ENCODE peak calls at places on chromosomes 2 and 18, in six cellular contexts. D, R, Q, L, N and Z are unnamed samples.

GRCh38 chr2:197873293-197873701 is 68.9 kb downstream of the PLCL1 start:
- DNase-seq in D (peak), R (peak), Q (no peak), L (peak), N (peak), Z (peak)

GRCh38 chr18:57631697-57632096 is 10.1 kb upstream of the NARS1 start:
- DNase-seq in D (no peak), R (no peak), Q (no peak), L (no peak), N (no peak), Z (no peak)

GRCh38 chr2:134120160-134120717 is 133.6 kb upstream of the MGAT5 start:
- DNase-seq in D (no peak), R (no peak), Q (peak), L (no peak), N (no peak), Z (peak)

GRCh38 chr2:222381556-222381955 is 42.8 kb upstream of the SGPP2 start:
- DNase-seq in D (no peak), R (no peak), Q (no peak), L (no peak), N (no peak), Z (peak)

GRCh38 chr2:11417946-11418585 is 47.9 kb downstream of the E2F6 start:
- DNase-seq in D (no peak), R (no peak), Q (no peak), L (peak), N (no peak), Z (peak)

GRCh38 chr2:11203480-11203879 is 48.2 kb downstream of the SLC66A3 start:
- DNase-seq in D (peak), R (no peak), Q (no peak), L (no peak), N (peak), Z (no peak)

GRCh38 chr2:44005831-44006230 is 10.0 kb upstream of the LRPPRC start:
- DNase-seq in D (no peak), R (no peak), Q (no peak), L (no peak), N (peak), Z (no peak)

GRCh38 chr18:36899289-36899688 is 70.4 kb downstream of the KIAA1328 start:
- DNase-seq in D (no peak), R (no peak), Q (no peak), L (no peak), N (peak), Z (peak)

GRCh38 chr2:163877316-163877715 is 141.5 kb upstream of the FIGN start:
- DNase-seq in D (peak), R (no peak), Q (no peak), L (peak), N (peak), Z (peak)

GRCh38 chr2:39524061-39524460 is 87.0 kb upstream of the MAP4K3 start:
- DNase-seq in D (no peak), R (no peak), Q (no peak), L (no peak), N (no peak), Z (no peak)
- H3K23ac ChIP-seq in D (no peak), R (no peak), Q (no peak), L (no peak), N (peak), Z (no peak)

DNA sequence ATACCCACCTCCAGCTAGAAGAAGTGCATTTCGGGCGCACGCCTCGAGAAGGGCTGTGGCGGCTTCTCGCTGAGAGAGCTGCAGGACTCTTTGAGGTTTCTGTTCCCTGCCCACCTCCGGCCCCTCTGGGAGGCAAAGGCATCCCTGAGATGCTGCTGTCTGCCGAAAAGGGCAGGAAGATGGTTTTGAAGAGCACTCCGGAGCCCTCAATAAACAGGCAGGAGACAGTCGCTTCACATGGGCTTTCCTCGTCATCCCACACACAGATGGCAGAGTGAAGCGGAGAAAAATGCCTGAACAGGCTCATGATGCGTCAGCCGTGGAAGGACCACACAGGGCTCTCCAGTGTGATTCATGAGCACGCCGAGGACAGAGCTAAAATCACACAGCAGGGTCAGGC is 25.4 kb upstream of the GLI2 start:
- DNase-seq in D (peak), R (no peak), Q (no peak), L (no peak), N (peak), Z (no peak)
- H3K18ac ChIP-seq in D (peak), R (no peak), Q (peak), L (no peak), N (no peak), Z (no peak)

GRCh38 chr2:65392609-65393008 is 39.8 kb downstream of the SPRED2 start:
- DNase-seq in D (no peak), R (no peak), Q (no peak), L (no peak), N (no peak), Z (no peak)

GRCh38 chr2:65396348-65397026 is 35.9 kb downstream of the SPRED2 start:
- DNase-seq in D (peak), R (no peak), Q (no peak), L (peak), N (peak), Z (no peak)

GRCh38 chr2:65393743-65394422 is 38.5 kb downstream of the SPRED2 start:
- DNase-seq in D (no peak), R (no peak), Q (no peak), L (no peak), N (no peak), Z (no peak)

GRCh38 chr2:65397122-65397521 is 35.3 kb downstream of the SPRED2 start:
- DNase-seq in D (peak), R (no peak), Q (no peak), L (peak), N (peak), Z (no peak)

GRCh38 chr2:65395621-65396347 is 36.6 kb downstream of the SPRED2 start:
- DNase-seq in D (no peak), R (no peak), Q (no peak), L (no peak), N (no peak), Z (no peak)
- H2BK5ac ChIP-seq in D (no peak), R (no peak), Q (no peak), L (no peak), N (no peak), Z (no peak)

DNA sequence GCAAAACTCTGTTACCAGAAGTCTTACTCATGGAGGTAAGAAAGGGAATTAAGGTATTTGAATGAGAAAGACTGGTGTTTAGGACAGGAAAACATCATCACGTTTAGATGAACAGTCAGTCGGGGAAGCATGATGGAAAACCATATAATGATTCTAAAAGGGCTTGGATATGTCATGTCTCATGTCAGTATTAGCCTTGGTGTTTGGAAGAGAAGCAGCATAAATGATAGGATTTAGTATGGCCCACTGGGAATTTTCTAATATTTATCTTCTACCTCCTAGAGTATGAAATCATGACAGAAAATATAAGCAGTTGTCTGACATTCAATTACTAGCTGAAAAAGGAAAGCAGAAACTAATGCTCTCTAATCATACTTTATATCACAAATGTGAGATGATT is 1643.6 kb upstream of the CELF4 start:
- DNase-seq in D (no peak), R (no peak), Q (no peak), L (no peak), N (no peak), Z (no peak)
- H3K23ac ChIP-seq in D (no peak), R (no peak), Q (no peak), L (no peak), N (no peak), Z (no peak)

GRCh38 chr2:120346034-120346666 is at the start of gene INHBB:
- DNase-seq in D (no peak), R (peak), Q (no peak), L (peak), N (no peak), Z (no peak)
- H3K18ac ChIP-seq in D (no peak), R (no peak), Q (peak), L (no peak), N (no peak), Z (no peak)

DNA sequence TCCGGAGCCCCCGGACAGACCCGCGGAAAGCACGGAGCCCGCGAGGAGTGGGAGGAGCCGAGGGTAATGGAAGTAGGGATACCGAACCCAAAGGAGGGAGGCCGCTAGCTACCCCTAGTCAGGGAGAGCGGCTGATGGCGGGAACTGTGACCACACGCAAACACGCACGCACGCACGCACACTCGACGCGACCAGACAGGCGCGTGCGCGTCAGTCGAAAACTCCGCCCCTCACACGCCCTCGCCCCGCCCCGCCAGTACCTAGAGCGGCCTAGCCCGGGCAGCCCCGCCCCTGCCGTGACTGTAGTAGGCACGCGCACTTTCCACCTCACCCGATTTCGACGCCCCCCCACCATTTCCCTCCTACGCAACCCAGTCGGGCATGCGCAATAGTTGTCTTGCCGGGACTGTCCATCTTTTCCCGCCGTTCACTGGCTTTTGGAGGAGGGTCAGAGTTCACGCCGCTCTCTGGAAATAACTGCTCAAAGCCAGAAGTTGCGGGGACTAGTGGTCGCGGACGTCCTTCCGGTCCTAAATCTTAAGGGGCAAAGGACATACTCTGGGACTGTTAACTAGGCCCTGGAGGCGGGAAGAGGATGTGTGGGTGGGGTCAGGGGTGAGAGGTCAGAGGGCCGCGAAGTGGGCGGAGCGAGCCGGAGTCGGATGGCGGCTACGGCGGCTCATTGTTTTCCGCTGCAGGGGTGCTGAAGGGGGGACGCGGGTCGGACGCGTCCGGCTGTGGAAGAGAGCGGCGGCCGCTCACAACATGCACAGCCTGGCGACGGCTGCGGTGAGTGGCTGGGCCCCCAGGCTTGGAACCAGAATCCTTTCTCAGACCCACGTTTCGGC is at the start of the genes CNOT9 and USP37:
- DNase-seq in D (peak), R (peak), Q (peak), L (peak), N (peak), Z (peak)
- H2BK5ac ChIP-seq in D (no peak), R (peak), Q (peak), L (peak), N (peak), Z (peak)

GRCh38 chr18:49019446-49020045 is 68.8 kb upstream of the SMAD7 start:
- DNase-seq in D (peak), R (no peak), Q (no peak), L (no peak), N (peak), Z (no peak)
- H3K23ac ChIP-seq in D (no peak), R (no peak), Q (peak), L (peak), N (peak), Z (no peak)

GRCh38 chr2:219475278-219475677 is 23.4 kb upstream of the GMPPA start:
- DNase-seq in D (no peak), R (no peak), Q (no peak), L (no peak), N (no peak), Z (no peak)

GRCh38 chr2:219477815-219478214 is 20.9 kb upstream of the GMPPA start:
- DNase-seq in D (no peak), R (no peak), Q (no peak), L (no peak), N (no peak), Z (no peak)

GRCh38 chr2:219478916-219479315 is 19.8 kb upstream of the GMPPA start:
- DNase-seq in D (no peak), R (no peak), Q (no peak), L (no peak), N (no peak), Z (no peak)

GRCh38 chr2:219475697-219476604 is 22.7 kb upstream of the GMPPA start:
- DNase-seq in D (peak), R (peak), Q (peak), L (peak), N (peak), Z (peak)

DNA sequence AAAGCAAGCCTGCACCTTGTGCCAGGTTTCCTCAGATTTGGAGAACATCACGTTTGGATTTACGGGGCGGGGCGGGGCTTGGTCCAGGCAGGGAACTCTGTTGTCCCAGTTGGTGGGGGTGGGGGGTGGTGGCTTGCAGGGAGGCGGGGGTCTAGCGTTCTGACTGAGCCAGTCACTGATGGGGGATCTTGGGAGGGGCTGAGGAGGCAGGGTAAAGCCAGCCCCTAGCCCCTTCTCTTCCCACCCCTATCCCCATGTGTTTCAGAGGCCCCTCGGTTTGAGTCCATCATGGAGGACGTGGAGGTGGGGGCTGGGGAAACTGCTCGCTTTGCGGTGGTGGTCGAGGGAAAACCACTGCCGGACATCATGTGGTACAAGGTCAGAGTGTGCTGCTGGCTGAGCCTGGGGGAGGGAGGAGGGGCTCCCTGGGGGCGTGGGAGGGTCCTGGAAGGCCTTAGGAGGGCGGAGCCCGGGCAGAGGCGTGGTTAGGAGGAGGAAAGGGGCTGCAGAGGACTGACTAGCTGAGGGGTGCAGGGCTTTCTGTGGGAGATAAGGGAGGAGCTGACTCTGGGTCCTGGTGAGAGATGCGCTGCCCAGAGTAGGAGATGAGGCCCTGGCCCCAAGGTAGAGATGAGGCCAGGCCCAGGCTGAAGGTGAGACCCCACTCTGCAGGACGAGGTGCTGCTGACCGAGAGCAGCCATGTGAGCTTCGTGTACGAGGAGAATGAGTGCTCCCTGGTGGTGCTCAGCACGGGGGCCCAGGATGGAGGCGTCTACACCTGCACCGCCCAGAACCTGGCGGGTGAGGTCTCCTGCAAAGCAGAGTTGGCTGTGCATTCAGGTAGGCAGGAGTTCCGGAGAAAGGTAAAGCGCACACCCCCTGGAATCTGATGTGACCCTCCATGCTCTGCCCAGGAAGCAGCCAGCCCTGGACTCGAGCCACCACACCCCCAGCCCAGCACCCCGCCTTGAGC is 21.8 kb upstream of the GMPPA start:
- DNase-seq in D (no peak), R (peak), Q (peak), L (no peak), N (no peak), Z (peak)
- H3K18ac ChIP-seq in D (peak), R (peak), Q (peak), L (no peak), N (no peak), Z (no peak)

GRCh38 chr2:108382196-108382595 is 4.4 kb downstream of the SULT1C4 start:
- DNase-seq in D (no peak), R (no peak), Q (no peak), L (no peak), N (peak), Z (peak)
- H2BK5ac ChIP-seq in D (no peak), R (no peak), Q (no peak), L (no peak), N (no peak), Z (no peak)